ENCODE peak calls at places on chromosome 13, in eight cellular contexts. Y, L, E, R, P, U, J and V are unnamed samples.

GRCh38 chr13:41364043-41364442 is 53.0 kb downstream of the NAA16 start:
- DNase-seq in Y (no peak), L (no peak), E (no peak), R (no peak), P (no peak), U (no peak), J (no peak), V (no peak)

GRCh38 chr13:106916329-106916728 is 348.4 kb upstream of the ARGLU1 start:
- DNase-seq in Y (no peak), L (peak), E (no peak), R (no peak), P (no peak), U (no peak), J (no peak), V (no peak)

GRCh38 chr13:47085346-47085745 is 188.5 kb upstream of the HTR2A start:
- DNase-seq in Y (no peak), L (peak), E (no peak), R (no peak), P (no peak), U (no peak), J (no peak), V (no peak)

GRCh38 chr13:99307247-99307646 is at the start of gene GPR183:
- DNase-seq in Y (no peak), L (no peak), E (no peak), R (no peak), P (no peak), U (no peak), J (no peak), V (no peak)

GRCh38 chr13:70310720-70311119 is 202.5 kb upstream of the KLHL1 start:
- DNase-seq in Y (no peak), L (no peak), E (peak), R (no peak), P (no peak), U (peak), J (peak), V (peak)

GRCh38 chr13:103973740-103974139 is 907.5 kb upstream of the SLC10A2 start:
- DNase-seq in Y (no peak), L (no peak), E (no peak), R (no peak), P (no peak), U (no peak), J (no peak), V (no peak)

GRCh38 chr13:66210677-66211076 is 1019.5 kb downstream of the PCDH9 start:
- DNase-seq in Y (no peak), L (peak), E (no peak), R (peak), P (no peak), U (no peak), J (no peak), V (peak)

GRCh38 chr13:46339035-46339666 is 47.9 kb downstream of the RUBCNL start:
- DNase-seq in Y (no peak), L (peak), E (no peak), R (no peak), P (no peak), U (no peak), J (no peak), V (no peak)

GRCh38 chr13:99477493-99477892 is 23.8 kb upstream of the TM9SF2 start:
- DNase-seq in Y (no peak), L (no peak), E (no peak), R (no peak), P (no peak), U (no peak), J (no peak), V (no peak)

GRCh38 chr13:87058786-87059329 is 612.3 kb upstream of the SLITRK5 start:
- DNase-seq in Y (no peak), L (no peak), E (no peak), R (no peak), P (no peak), U (no peak), J (no peak), V (no peak)

GRCh38 chr13:95404141-95404882 is 103.1 kb upstream of the ABCC4 start:
- DNase-seq in Y (peak), L (peak), E (peak), R (peak), P (peak), U (peak), J (peak), V (peak)

GRCh38 chr13:44101347-44102083 is 221.8 kb downstream of the LACC1 start:
- DNase-seq in Y (no peak), L (no peak), E (no peak), R (no peak), P (no peak), U (no peak), J (no peak), V (no peak)

GRCh38 chr13:109331898-109332297 is 454.5 kb downstream of the IRS2 start:
- DNase-seq in Y (no peak), L (peak), E (peak), R (no peak), P (no peak), U (no peak), J (no peak), V (no peak)

GRCh38 chr13:72638059-72638815 is 89.2 kb downstream of the MZT1 start:
- DNase-seq in Y (no peak), L (no peak), E (peak), R (no peak), P (no peak), U (no peak), J (no peak), V (no peak)

GRCh38 chr13:77537302-77537919 is 1.9 kb downstream of the SCEL start:
- DNase-seq in Y (no peak), L (no peak), E (no peak), R (no peak), P (no peak), U (no peak), J (no peak), V (no peak)

GRCh38 chr13:31116224-31116623 is 45.5 kb downstream of the HSPH1 start:
- DNase-seq in Y (no peak), L (no peak), E (no peak), R (no peak), P (no peak), U (no peak), J (no peak), V (no peak)

GRCh38 chr13:35793823-35794222 is 317.3 kb upstream of the MAB21L1 start:
- DNase-seq in Y (no peak), L (peak), E (no peak), R (no peak), P (no peak), U (no peak), J (no peak), V (no peak)

GRCh38 chr13:32585625-32586021 is 629 bp upstream of the PDS5B start:
- DNase-seq in Y (no peak), L (no peak), E (peak), R (no peak), P (no peak), U (no peak), J (no peak), V (no peak)

GRCh38 chr13:113843864-113844556 is 19.9 kb downstream of the GAS6 start:
- DNase-seq in Y (peak), L (no peak), E (peak), R (no peak), P (no peak), U (no peak), J (no peak), V (no peak)

GRCh38 chr13:30737511-30738342 is 2.4 kb downstream of the ALOX5AP start:
- DNase-seq in Y (no peak), L (no peak), E (no peak), R (no peak), P (no peak), U (no peak), J (no peak), V (no peak)

GRCh38 chr13:46491641-46492040 is 61.3 kb upstream of the LRCH1 start:
- DNase-seq in Y (no peak), L (no peak), E (no peak), R (no peak), P (no peak), U (no peak), J (no peak), V (no peak)

GRCh38 chr13:75347925-75348324 is 134.0 kb downstream of the TBC1D4 start:
- DNase-seq in Y (no peak), L (no peak), E (no peak), R (no peak), P (no peak), U (no peak), J (no peak), V (no peak)

GRCh38 chr13:35649162-35649561 is 172.7 kb upstream of the MAB21L1 start:
- DNase-seq in Y (no peak), L (peak), E (no peak), R (no peak), P (no peak), U (no peak), J (no peak), V (no peak)

GRCh38 chr13:33611016-33611805 is 206.7 kb upstream of the RFC3 start:
- DNase-seq in Y (no peak), L (peak), E (no peak), R (peak), P (no peak), U (peak), J (peak), V (no peak)

GRCh38 chr13:97502192-97502591 is 68.2 kb downstream of the RAP2A start:
- DNase-seq in Y (no peak), L (peak), E (no peak), R (no peak), P (no peak), U (peak), J (no peak), V (no peak)

GRCh38 chr13:81012031-81012430 is 671.1 kb upstream of the SPRY2 start:
- DNase-seq in Y (no peak), L (no peak), E (no peak), R (no peak), P (no peak), U (no peak), J (no peak), V (no peak)

GRCh38 chr13:101942535-101943157 is 459.2 kb downstream of the FGF14 start:
- DNase-seq in Y (no peak), L (peak), E (no peak), R (no peak), P (no peak), U (no peak), J (no peak), V (no peak)

GRCh38 chr13:63124863-63125262 is 1709.2 kb upstream of the PCDH20 start:
- DNase-seq in Y (no peak), L (peak), E (no peak), R (no peak), P (no peak), U (peak), J (no peak), V (no peak)

GRCh38 chr13:29847501-29847983 is 2.9 kb downstream of the UBL3 start:
- DNase-seq in Y (no peak), L (peak), E (peak), R (no peak), P (no peak), U (peak), J (no peak), V (no peak)

GRCh38 chr13:87042946-87043345 is 628.2 kb upstream of the SLITRK5 start:
- DNase-seq in Y (no peak), L (peak), E (no peak), R (no peak), P (no peak), U (no peak), J (no peak), V (no peak)

GRCh38 chr13:102812616-102813287 is 13.8 kb downstream of the BIVM start:
- DNase-seq in Y (no peak), L (no peak), E (peak), R (no peak), P (no peak), U (no peak), J (no peak), V (no peak)

GRCh38 chr13:44698076-44698475 is 121.9 kb upstream of the TSC22D1 start:
- DNase-seq in Y (no peak), L (no peak), E (no peak), R (no peak), P (no peak), U (peak), J (no peak), V (no peak)

GRCh38 chr13:42769650-42770049 is 11.7 kb upstream of the FAM216B start:
- DNase-seq in Y (no peak), L (no peak), E (no peak), R (no peak), P (no peak), U (no peak), J (no peak), V (no peak)

GRCh38 chr13:109795021-109795420 is 8.6 kb upstream of the IRS2 start:
- DNase-seq in Y (no peak), L (no peak), E (no peak), R (no peak), P (no peak), U (no peak), J (no peak), V (no peak)

GRCh38 chr13:21668665-21669599 is 1.9 kb upstream of the FGF9 start:
- DNase-seq in Y (no peak), L (peak), E (peak), R (no peak), P (peak), U (peak), J (no peak), V (no peak)

GRCh38 chr13:70714993-70715392 is 606.7 kb upstream of the KLHL1 start:
- DNase-seq in Y (no peak), L (no peak), E (no peak), R (no peak), P (no peak), U (no peak), J (no peak), V (no peak)

GRCh38 chr13:80574113-80574512 is 233.2 kb upstream of the SPRY2 start:
- DNase-seq in Y (no peak), L (peak), E (no peak), R (no peak), P (no peak), U (no peak), J (no peak), V (no peak)